ENCODE peak calls at places on chromosome 21, in seven cellular contexts. One of them, this sample, is unnamed.
A peak's percentile ranks its signal among the peaks of the same experiment; 100 is the strongest.

GRCh38 chr21:39373634-39374033 is 24.7 kb upstream of the HMGN1 start:
- DNase-seq in activated effector memory CD4-positive, alpha-beta T cell treated with anti-CD3 and anti-CD28 coated beads, Interleukin-2, amount 50 U/mL, for 16 hours: no peak
- DNase-seq in GF-D8: peak; percentile 69
- DNase-seq in esophagus muscularis mucosa: no peak
- DNase-seq in stimulated activated CD4-positive, alpha-beta T cell treated with anti-CD3 and anti-CD28 coated beads, Interleukin-4, amount 100 ng/mL, for 4 hours: no peak
- DNase-seq in H54: no peak
- DNase-seq in iPS DF 6.9: no peak
- DNase-seq in this sample: peak; percentile 72

GRCh38 chr21:36203603-36203889 is 46.9 kb downstream of the DOP1B start:
- DNase-seq in iPS DF 6.9: no peak
- DNase-seq in GF-D8: no peak
- DNase-seq in activated effector memory CD4-positive, alpha-beta T cell treated with anti-CD3 and anti-CD28 coated beads, Interleukin-2, amount 50 U/mL, for 16 hours: peak; percentile 71
- DNase-seq in H54: peak; percentile 88
- DNase-seq in stimulated activated CD4-positive, alpha-beta T cell treated with anti-CD3 and anti-CD28 coated beads, Interleukin-4, amount 100 ng/mL, for 4 hours: peak; percentile 27
- DNase-seq in esophagus muscularis mucosa: no peak
- DNase-seq in this sample: peak; percentile 94

GRCh38 chr21:42845296-42845965 is 33.9 kb downstream of the WDR4 start:
- DNase-seq in GF-D8: no peak
- DNase-seq in stimulated activated CD4-positive, alpha-beta T cell treated with anti-CD3 and anti-CD28 coated beads, Interleukin-4, amount 100 ng/mL, for 4 hours: no peak
- DNase-seq in activated effector memory CD4-positive, alpha-beta T cell treated with anti-CD3 and anti-CD28 coated beads, Interleukin-2, amount 50 U/mL, for 16 hours: peak; percentile 53
- DNase-seq in iPS DF 6.9: no peak
- DNase-seq in esophagus muscularis mucosa: no peak
- DNase-seq in H54: no peak
- DNase-seq in this sample: no peak

GRCh38 chr21:35994605-35995004 is 65.7 kb downstream of the SETD4 start:
- DNase-seq in iPS DF 6.9: no peak
- DNase-seq in H54: no peak
- DNase-seq in activated effector memory CD4-positive, alpha-beta T cell treated with anti-CD3 and anti-CD28 coated beads, Interleukin-2, amount 50 U/mL, for 16 hours: no peak
- DNase-seq in stimulated activated CD4-positive, alpha-beta T cell treated with anti-CD3 and anti-CD28 coated beads, Interleukin-4, amount 100 ng/mL, for 4 hours: no peak
- DNase-seq in esophagus muscularis mucosa: no peak
- DNase-seq in GF-D8: no peak
- DNase-seq in this sample: no peak

GRCh38 chr21:25385912-25386474 is 221.3 kb downstream of the MRPL39 start:
- DNase-seq in activated effector memory CD4-positive, alpha-beta T cell treated with anti-CD3 and anti-CD28 coated beads, Interleukin-2, amount 50 U/mL, for 16 hours: no peak
- DNase-seq in esophagus muscularis mucosa: no peak
- DNase-seq in stimulated activated CD4-positive, alpha-beta T cell treated with anti-CD3 and anti-CD28 coated beads, Interleukin-4, amount 100 ng/mL, for 4 hours: no peak
- DNase-seq in iPS DF 6.9: peak; percentile 43
- DNase-seq in H54: peak; percentile 29
- DNase-seq in GF-D8: peak; percentile 38
- DNase-seq in this sample: peak; percentile 71

GRCh38 chr21:44074315-44074958 is 32.8 kb upstream of the PWP2 start:
- DNase-seq in activated effector memory CD4-positive, alpha-beta T cell treated with anti-CD3 and anti-CD28 coated beads, Interleukin-2, amount 50 U/mL, for 16 hours: peak; percentile 43
- DNase-seq in esophagus muscularis mucosa: no peak
- DNase-seq in stimulated activated CD4-positive, alpha-beta T cell treated with anti-CD3 and anti-CD28 coated beads, Interleukin-4, amount 100 ng/mL, for 4 hours: no peak
- DNase-seq in H54: no peak
- DNase-seq in iPS DF 6.9: no peak
- DNase-seq in GF-D8: no peak
- DNase-seq in this sample: no peak

GRCh38 chr21:35428489-35428888 is 379.4 kb upstream of the RUNX1 start:
- DNase-seq in activated effector memory CD4-positive, alpha-beta T cell treated with anti-CD3 and anti-CD28 coated beads, Interleukin-2, amount 50 U/mL, for 16 hours: peak; percentile 63
- DNase-seq in iPS DF 6.9: no peak
- DNase-seq in GF-D8: no peak
- DNase-seq in stimulated activated CD4-positive, alpha-beta T cell treated with anti-CD3 and anti-CD28 coated beads, Interleukin-4, amount 100 ng/mL, for 4 hours: peak; percentile 21
- DNase-seq in esophagus muscularis mucosa: no peak
- DNase-seq in H54: no peak
- DNase-seq in this sample: no peak

GRCh38 chr21:45528028-45528705 is 14.1 kb downstream of the SLC19A1 start:
- DNase-seq in esophagus muscularis mucosa: no peak
- DNase-seq in H54: no peak
- DNase-seq in stimulated activated CD4-positive, alpha-beta T cell treated with anti-CD3 and anti-CD28 coated beads, Interleukin-4, amount 100 ng/mL, for 4 hours: no peak
- DNase-seq in GF-D8: no peak
- DNase-seq in activated effector memory CD4-positive, alpha-beta T cell treated with anti-CD3 and anti-CD28 coated beads, Interleukin-2, amount 50 U/mL, for 16 hours: peak; percentile 33
- DNase-seq in iPS DF 6.9: no peak
- DNase-seq in this sample: no peak

GRCh38 chr21:15755125-15755524 is 25.3 kb downstream of the USP25 start:
- DNase-seq in activated effector memory CD4-positive, alpha-beta T cell treated with anti-CD3 and anti-CD28 coated beads, Interleukin-2, amount 50 U/mL, for 16 hours: no peak
- DNase-seq in stimulated activated CD4-positive, alpha-beta T cell treated with anti-CD3 and anti-CD28 coated beads, Interleukin-4, amount 100 ng/mL, for 4 hours: no peak
- DNase-seq in GF-D8: no peak
- DNase-seq in H54: no peak
- DNase-seq in esophagus muscularis mucosa: no peak
- DNase-seq in iPS DF 6.9: no peak
- DNase-seq in this sample: no peak

This sample was measured in epithelial cell of esophagus.